ENCODE peak calls at places on chromosomes 3 and 15, in eight cellular contexts. R is M059J, N is NCI-H187 treated with DMSO at 0.1 percent for 48 hours, S is upper lobe of right lung, Z is Daoy, T is chondrocyte, F is GDM1, V is stomach. J is an unnamed sample.
A peak's percentile ranks its signal among the peaks of the same experiment; 100 is the strongest.

GRCh38 chr3:157906627-157907026 is 199.6 kb downstream of the SHOX2 start:
- DNase-seq in R (peak; percentile 63), N (no peak), S (no peak), Z (no peak), T (no peak), F (no peak), V (no peak), J (no peak)

GRCh38 chr3:134371542-134372324 is 2.5 kb downstream of the AMOTL2 start:
- DNase-seq in R (peak; percentile 57), N (no peak), S (peak; percentile 36), Z (no peak), T (no peak), F (no peak), V (no peak), J (no peak)

GRCh38 chr15:80996247-80996646 is 4.5 kb upstream of the TLNRD1 start:
- DNase-seq in R (peak; percentile 29), N (no peak), S (no peak), Z (no peak), T (no peak), F (peak; percentile 44), V (no peak), J (no peak)

GRCh38 chr3:107979538-107979937 is 111.3 kb downstream of the CD47 start:
- DNase-seq in R (no peak), N (no peak), S (no peak), Z (no peak), T (no peak), F (no peak), V (no peak), J (no peak)

GRCh38 chr3:129777806-129778205 is 115.7 kb downstream of the TMCC1 start:
- DNase-seq in R (no peak), N (no peak), S (no peak), Z (no peak), T (no peak), F (no peak), V (no peak), J (no peak)

GRCh38 chr3:23991236-23992050 is 46.4 kb downstream of the NR1D2 start:
- DNase-seq in R (peak; percentile 63), N (no peak), S (no peak), Z (no peak), T (no peak), F (no peak), V (no peak), J (no peak)

GRCh38 chr15:98727115-98728040 is 79.0 kb downstream of the IGF1R start:
- DNase-seq in R (peak; percentile 96), N (no peak), S (peak; percentile 90), Z (peak; percentile 97), T (peak; percentile 99), F (no peak), V (peak; percentile 92), J (peak; percentile 68)

GRCh38 chr3:72347819-72348319 is 500.4 kb downstream of the SHQ1 start:
- DNase-seq in R (peak; percentile 95), N (no peak), S (peak; percentile 87), Z (peak; percentile 91), T (peak; percentile 98), F (peak; percentile 77), V (peak; percentile 90), J (peak; percentile 56)

GRCh38 chr3:143283432-143284128 is 164.0 kb downstream of the CHST2 start:
- DNase-seq in R (peak; percentile 92), N (no peak), S (no peak), Z (peak; percentile 41), T (no peak), F (no peak), V (no peak), J (no peak)

GRCh38 chr3:127041264-127041820 is 58.4 kb downstream of the PLXNA1 start:
- DNase-seq in R (no peak), N (no peak), S (peak; percentile 57), Z (no peak), T (no peak), F (no peak), V (no peak), J (no peak)